ENCODE peak calls at places on chromosomes 3 and 15, in five cellular contexts. One of them, this sample, is unnamed. For H3K27me3, the result is how much of the 10 kb centered on the place peaks cover.

GRCh38 chr3:172170841-172171240 is 131.5 kb downstream of the FNDC3B start:
- DNase-seq in gastrocnemius medialis: no peak
- DNase-seq in tibial artery: no peak
- DNase-seq in AG04450: no peak
- DNase-seq in SJSA1: no peak
- DNase-seq in this sample: no peak

GRCh38 chr3:174945276-174945675 is 86.1 kb downstream of the NAALADL2 start:
- DNase-seq in SJSA1: no peak
- DNase-seq in AG04450: no peak
- DNase-seq in tibial artery: no peak
- DNase-seq in gastrocnemius medialis: no peak
- DNase-seq in this sample: no peak

GRCh38 chr15:97706059-97706458 is 254.4 kb upstream of the ARRDC4 start:
- DNase-seq in gastrocnemius medialis: no peak
- DNase-seq in SJSA1: no peak
- DNase-seq in tibial artery: no peak
- DNase-seq in AG04450: no peak
- DNase-seq in this sample: no peak

GRCh38 chr3:23877324-23877980 is 39.3 kb downstream of the NKIRAS1 start:
- DNase-seq in gastrocnemius medialis: no peak
- DNase-seq in AG04450: no peak
- DNase-seq in SJSA1: peak
- DNase-seq in tibial artery: no peak
- DNase-seq in this sample: no peak

GRCh38 chr3:43345877-43346276 is 59.5 kb downstream of the SNRK start:
- DNase-seq in SJSA1: no peak
- DNase-seq in AG04450: no peak
- DNase-seq in gastrocnemius medialis: no peak
- DNase-seq in tibial artery: no peak
- DNase-seq in this sample: no peak

GRCh38 chr3:50427255-50427654 is 67.9 kb upstream of the TMEM115 start:
- DNase-seq in AG04450: no peak
- DNase-seq in SJSA1: no peak
- DNase-seq in tibial artery: no peak
- DNase-seq in gastrocnemius medialis: no peak
- DNase-seq in this sample: no peak

GRCh38 chr15:85646538-85647091 is 148.1 kb downstream of the KLHL25 start:
- DNase-seq in gastrocnemius medialis: no peak
- DNase-seq in SJSA1: no peak
- DNase-seq in AG04450: peak
- DNase-seq in tibial artery: no peak
- DNase-seq in this sample: no peak

GRCh38 chr3:31102196-31102879 is 207.9 kb upstream of the GADL1 start:
- DNase-seq in gastrocnemius medialis: no peak
- DNase-seq in tibial artery: no peak
- DNase-seq in AG04450: no peak
- DNase-seq in SJSA1: no peak
- DNase-seq in this sample: no peak

GRCh38 chr3:161560006-161560637 is 63.5 kb downstream of the OTOL1 start:
- DNase-seq in gastrocnemius medialis: peak
- DNase-seq in tibial artery: no peak
- DNase-seq in SJSA1: no peak
- DNase-seq in AG04450: no peak
- DNase-seq in this sample: peak

GRCh38 chr3:44509985-44510360 is 32.5 kb upstream of the ZNF445 start:
- DNase-seq in tibial artery: no peak
- DNase-seq in gastrocnemius medialis: no peak
- DNase-seq in SJSA1: no peak
- DNase-seq in AG04450: no peak
- DNase-seq in this sample: no peak

DNA sequence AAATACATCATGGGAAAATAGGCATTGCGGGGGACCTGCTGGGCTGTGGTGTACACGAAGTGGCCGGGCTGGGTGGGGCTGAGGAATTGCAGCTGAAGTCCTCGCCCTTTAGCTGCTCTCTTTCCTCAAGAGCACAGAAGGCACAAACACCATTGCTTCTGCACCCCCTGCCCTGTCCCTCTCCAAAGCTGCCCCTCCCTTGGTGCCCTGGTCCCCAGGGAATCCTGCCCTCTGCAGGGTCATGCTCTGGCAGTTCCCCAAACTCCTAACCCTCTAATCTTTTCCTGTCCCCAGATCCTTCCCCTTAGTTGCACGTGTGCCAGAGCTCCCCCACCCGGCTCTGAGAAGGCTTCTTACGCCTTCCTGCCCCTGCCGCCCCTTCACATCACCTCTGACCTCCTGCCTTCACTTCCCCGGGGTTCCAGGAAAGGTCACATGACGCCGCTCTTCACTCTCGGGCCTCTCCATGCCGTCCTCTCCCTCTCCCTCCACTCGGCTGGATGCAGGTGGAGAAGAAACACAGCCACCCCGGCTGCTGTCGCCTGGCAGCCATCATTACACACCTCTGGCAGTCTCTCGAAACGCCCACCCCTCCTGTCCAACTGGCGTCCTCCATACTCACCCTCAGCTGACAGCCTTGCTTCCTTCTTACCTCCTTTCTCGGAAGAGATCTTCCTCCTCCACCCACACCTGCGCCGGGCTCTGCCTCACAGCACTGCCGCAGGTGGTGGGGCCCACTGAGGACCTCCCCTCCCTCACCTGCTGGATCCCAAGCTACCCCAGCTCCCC is 6.9 kb upstream of the PCSK6 start:
- DNase-seq in tibial artery: no peak
- DNase-seq in SJSA1: peak
- DNase-seq in gastrocnemius medialis: no peak
- DNase-seq in AG04450: no peak
- DNase-seq in this sample: no peak
- H3K27ac ChIP-seq in tibial artery: no peak
- H3K27ac ChIP-seq in SJSA1: no peak
- H3K27ac ChIP-seq in gastrocnemius medialis: no peak
- H3K27ac ChIP-seq in AG04450: no peak
- H3K27ac ChIP-seq in this sample: no peak

GRCh38 chr3:72099331-72100061 is 314.5 kb upstream of the PROK2 start:
- DNase-seq in AG04450: no peak
- DNase-seq in SJSA1: no peak
- DNase-seq in gastrocnemius medialis: no peak
- DNase-seq in tibial artery: no peak
- DNase-seq in this sample: no peak
- H3K27me3 ChIP-seq in AG04450: under half
- H3K27me3 ChIP-seq in SJSA1: under half
- H3K27me3 ChIP-seq in gastrocnemius medialis: under half
- H3K27me3 ChIP-seq in tibial artery: under half
- H3K27me3 ChIP-seq in this sample: under half

DNA sequence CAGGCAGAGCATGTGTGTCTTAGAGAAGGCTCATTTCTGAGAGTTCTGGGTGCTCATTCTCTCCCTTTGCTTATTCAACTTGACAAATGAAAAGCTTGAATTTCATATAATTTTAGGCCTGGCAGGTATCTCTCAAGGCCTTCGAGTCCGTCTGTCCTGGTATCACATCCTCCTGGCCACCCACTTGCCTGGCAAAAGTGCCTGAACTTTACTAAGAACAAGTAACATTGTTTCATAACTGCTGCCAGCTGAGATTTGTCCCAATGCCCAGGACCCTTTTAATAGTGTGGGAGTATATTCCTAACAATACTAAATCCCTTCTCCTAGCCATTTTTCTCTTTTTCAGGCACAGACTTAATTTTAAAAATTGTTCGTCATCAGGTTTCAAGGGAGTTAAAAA is 18.1 kb downstream of the LARP6 start:
- DNase-seq in tibial artery: peak
- DNase-seq in gastrocnemius medialis: no peak
- DNase-seq in SJSA1: peak
- DNase-seq in AG04450: no peak
- DNase-seq in this sample: no peak
- H3K27ac ChIP-seq in tibial artery: peak
- H3K27ac ChIP-seq in gastrocnemius medialis: peak
- H3K27ac ChIP-seq in SJSA1: no peak
- H3K27ac ChIP-seq in AG04450: no peak
- H3K27ac ChIP-seq in this sample: peak

DNA sequence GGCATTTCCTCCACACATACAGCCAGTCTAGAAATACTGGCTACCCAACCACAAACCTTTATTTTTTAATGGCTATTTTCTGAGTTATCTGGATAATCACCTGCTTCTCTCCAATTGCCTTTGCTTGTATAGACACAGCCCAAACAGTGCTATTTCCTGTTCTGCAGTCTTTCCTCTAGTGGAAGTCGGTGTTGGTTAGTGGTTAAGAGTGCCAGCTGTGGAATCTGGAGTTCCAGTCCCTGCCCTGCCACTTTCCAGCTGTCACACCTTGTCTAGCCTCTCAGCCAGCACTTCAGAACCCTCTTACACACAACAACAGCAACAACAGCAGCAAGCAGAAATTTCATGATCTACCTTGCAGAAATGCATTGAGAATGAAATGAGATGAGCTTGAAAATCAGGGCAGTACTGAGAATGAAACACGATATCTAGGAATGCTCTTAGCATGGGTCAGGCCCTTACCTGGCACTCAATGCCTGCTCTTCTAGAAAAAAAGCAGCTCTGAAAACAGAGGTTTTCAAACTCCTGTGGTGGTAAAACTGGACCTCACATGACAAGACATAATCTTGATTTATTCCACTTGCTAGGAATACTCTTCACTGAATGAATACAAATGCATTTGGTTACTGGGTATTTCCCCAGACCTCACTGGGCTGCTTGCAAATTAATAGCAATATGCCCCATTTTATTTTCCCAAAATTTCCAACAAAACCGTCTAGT is 3.2 kb upstream of the WNT5A start:
- DNase-seq in tibial artery: no peak
- DNase-seq in gastrocnemius medialis: no peak
- DNase-seq in AG04450: no peak
- DNase-seq in SJSA1: no peak
- DNase-seq in this sample: no peak
- H3K27me3 ChIP-seq in tibial artery: half or more
- H3K27me3 ChIP-seq in gastrocnemius medialis: under half
- H3K27me3 ChIP-seq in AG04450: under half
- H3K27me3 ChIP-seq in SJSA1: under half
- H3K27me3 ChIP-seq in this sample: under half

GRCh38 chr15:43950551-43950950 is 123.7 kb downstream of the WDR76 start:
- DNase-seq in SJSA1: no peak
- DNase-seq in tibial artery: no peak
- DNase-seq in AG04450: no peak
- DNase-seq in gastrocnemius medialis: no peak
- DNase-seq in this sample: no peak
- H3K27ac ChIP-seq in SJSA1: no peak
- H3K27ac ChIP-seq in tibial artery: no peak
- H3K27ac ChIP-seq in AG04450: no peak
- H3K27ac ChIP-seq in gastrocnemius medialis: no peak
- H3K27ac ChIP-seq in this sample: no peak

GRCh38 chr3:45865568-45865955 is 20.8 kb upstream of the CCR9 start:
- DNase-seq in SJSA1: no peak
- DNase-seq in AG04450: no peak
- DNase-seq in tibial artery: no peak
- DNase-seq in gastrocnemius medialis: no peak
- DNase-seq in this sample: no peak
- H3K27me3 ChIP-seq in SJSA1: under half
- H3K27me3 ChIP-seq in AG04450: under half
- H3K27me3 ChIP-seq in tibial artery: under half
- H3K27me3 ChIP-seq in gastrocnemius medialis: under half
- H3K27me3 ChIP-seq in this sample: under half

GRCh38 chr3:41846850-41847249 is 115.1 kb downstream of the ULK4 start:
- DNase-seq in SJSA1: no peak
- DNase-seq in tibial artery: no peak
- DNase-seq in AG04450: no peak
- DNase-seq in gastrocnemius medialis: no peak
- DNase-seq in this sample: no peak
- H3K27ac ChIP-seq in SJSA1: no peak
- H3K27ac ChIP-seq in tibial artery: no peak
- H3K27ac ChIP-seq in AG04450: no peak
- H3K27ac ChIP-seq in gastrocnemius medialis: no peak
- H3K27ac ChIP-seq in this sample: no peak